ENCODE peak calls at places on chromosomes 12 and 14, in five cellular contexts. One of them, this sample, is unnamed.

GRCh38 chr12:71782007-71782406 is 27.3 kb downstream of the RAB21 start:
- DNase-seq in Caco-2: no peak
- DNase-seq in ovary: no peak
- DNase-seq in tibial artery: no peak
- DNase-seq in stomach: no peak
- DNase-seq in this sample: no peak

GRCh38 chr12:102964872-102965271 is 7.4 kb downstream of the ASCL1 start:
- DNase-seq in tibial artery: no peak
- DNase-seq in stomach: peak
- DNase-seq in Caco-2: peak
- DNase-seq in ovary: no peak
- DNase-seq in this sample: no peak

GRCh38 chr12:26696613-26697092 is 136.3 kb downstream of the ITPR2 start:
- DNase-seq in tibial artery: no peak
- DNase-seq in Caco-2: no peak
- DNase-seq in stomach: no peak
- DNase-seq in ovary: no peak
- DNase-seq in this sample: no peak

GRCh38 chr14:23640524-23641141 is 4.5 kb downstream of the DHRS2 start:
- DNase-seq in Caco-2: no peak
- DNase-seq in ovary: peak
- DNase-seq in stomach: no peak
- DNase-seq in tibial artery: peak
- DNase-seq in this sample: peak

GRCh38 chr12:69570545-69571399 is 14.5 kb upstream of the CCT2 start:
- DNase-seq in tibial artery: peak
- DNase-seq in stomach: peak
- DNase-seq in ovary: peak
- DNase-seq in Caco-2: peak
- DNase-seq in this sample: no peak

GRCh38 chr12:82359115-82359478 is 768 bp downstream of the METTL25 start:
- DNase-seq in ovary: no peak
- DNase-seq in stomach: no peak
- DNase-seq in tibial artery: no peak
- DNase-seq in Caco-2: peak
- DNase-seq in this sample: no peak

GRCh38 chr14:25116607-25117006 is 66.7 kb upstream of the STXBP6 start:
- DNase-seq in ovary: no peak
- DNase-seq in Caco-2: peak
- DNase-seq in tibial artery: no peak
- DNase-seq in stomach: no peak
- DNase-seq in this sample: no peak

GRCh38 chr12:51812871-51813270 is 35.6 kb downstream of the FIGNL2 start:
- DNase-seq in tibial artery: no peak
- DNase-seq in ovary: no peak
- DNase-seq in Caco-2: no peak
- DNase-seq in stomach: no peak
- DNase-seq in this sample: no peak

GRCh38 chr12:92539966-92540791 is 162.6 kb upstream of the PLEKHG7 start:
- DNase-seq in tibial artery: no peak
- DNase-seq in stomach: no peak
- DNase-seq in ovary: no peak
- DNase-seq in Caco-2: no peak
- DNase-seq in this sample: no peak

GRCh38 chr14:51957950-51958349 is 31.4 kb upstream of the RTRAF start:
- DNase-seq in tibial artery: no peak
- DNase-seq in Caco-2: no peak
- DNase-seq in ovary: no peak
- DNase-seq in stomach: no peak
- DNase-seq in this sample: no peak

GRCh38 chr14:105533391-105533790 is 7.0 kb downstream of the TMEM121 start:
- DNase-seq in tibial artery: no peak
- DNase-seq in Caco-2: no peak
- DNase-seq in stomach: no peak
- DNase-seq in ovary: no peak
- DNase-seq in this sample: no peak

GRCh38 chr12:15562263-15562662 is 226.9 kb downstream of the EPS8 start:
- DNase-seq in tibial artery: no peak
- DNase-seq in stomach: no peak
- DNase-seq in Caco-2: no peak
- DNase-seq in ovary: no peak
- DNase-seq in this sample: no peak

GRCh38 chr14:73723799-73724621 is 9.8 kb upstream of the PNMA1 start:
- DNase-seq in ovary: peak
- DNase-seq in stomach: peak
- DNase-seq in tibial artery: peak
- DNase-seq in Caco-2: no peak
- DNase-seq in this sample: peak

GRCh38 chr14:32028599-32028998 is 48.5 kb upstream of the ARHGAP5 start:
- DNase-seq in Caco-2: no peak
- DNase-seq in ovary: no peak
- DNase-seq in tibial artery: no peak
- DNase-seq in stomach: no peak
- DNase-seq in this sample: no peak

GRCh38 chr14:54301349-54301748 is 95.5 kb upstream of the CDKN3 start:
- DNase-seq in stomach: no peak
- DNase-seq in tibial artery: no peak
- DNase-seq in Caco-2: no peak
- DNase-seq in ovary: no peak
- DNase-seq in this sample: no peak

GRCh38 chr14:29163109-29163508 is 396.5 kb downstream of the FOXG1 start:
- DNase-seq in stomach: no peak
- DNase-seq in tibial artery: no peak
- DNase-seq in Caco-2: no peak
- DNase-seq in ovary: no peak
- DNase-seq in this sample: no peak

GRCh38 chr14:59483360-59483759 is 848 bp downstream of the L3HYPDH start:
- DNase-seq in Caco-2: peak
- DNase-seq in ovary: no peak
- DNase-seq in tibial artery: no peak
- DNase-seq in stomach: no peak
- DNase-seq in this sample: no peak

GRCh38 chr14:105430535-105430934 is 10.9 kb downstream of the MTA1 start:
- DNase-seq in ovary: peak
- DNase-seq in tibial artery: no peak
- DNase-seq in stomach: no peak
- DNase-seq in Caco-2: no peak
- DNase-seq in this sample: no peak

GRCh38 chr12:50390284-50390683 is 6.1 kb downstream of the FAM186A start:
- DNase-seq in stomach: no peak
- DNase-seq in tibial artery: no peak
- DNase-seq in Caco-2: peak
- DNase-seq in ovary: no peak
- DNase-seq in this sample: no peak

GRCh38 chr12:110578522-110579238 is 4.4 kb downstream of the PPTC7 start:
- DNase-seq in ovary: no peak
- DNase-seq in Caco-2: no peak
- DNase-seq in tibial artery: no peak
- DNase-seq in stomach: no peak
- DNase-seq in this sample: no peak

GRCh38 chr14:100076133-100076532 is 10.9 kb downstream of the EVL start:
- DNase-seq in ovary: no peak
- DNase-seq in Caco-2: peak
- DNase-seq in tibial artery: peak
- DNase-seq in stomach: no peak
- DNase-seq in this sample: no peak

GRCh38 chr12:54405573-54405972 is 13.5 kb downstream of the ITGA5 start:
- DNase-seq in stomach: no peak
- DNase-seq in ovary: no peak
- DNase-seq in tibial artery: no peak
- DNase-seq in Caco-2: no peak
- DNase-seq in this sample: no peak

GRCh38 chr14:61140872-61141271 is 140.3 kb downstream of the TMEM30B start:
- DNase-seq in Caco-2: no peak
- DNase-seq in stomach: no peak
- DNase-seq in ovary: no peak
- DNase-seq in tibial artery: no peak
- DNase-seq in this sample: no peak

GRCh38 chr12:115801826-115802225 is 475.7 kb downstream of the MED13L start:
- DNase-seq in stomach: no peak
- DNase-seq in ovary: no peak
- DNase-seq in tibial artery: no peak
- DNase-seq in Caco-2: no peak
- DNase-seq in this sample: no peak

GRCh38 chr12:106917503-106917902 is 38.2 kb upstream of the TMEM263 start:
- DNase-seq in Caco-2: no peak
- DNase-seq in stomach: no peak
- DNase-seq in tibial artery: no peak
- DNase-seq in ovary: no peak
- DNase-seq in this sample: no peak

GRCh38 chr12:106914796-106915634 is 40.7 kb upstream of the TMEM263 start:
- DNase-seq in stomach: no peak
- DNase-seq in tibial artery: no peak
- DNase-seq in Caco-2: no peak
- DNase-seq in ovary: no peak
- DNase-seq in this sample: no peak

GRCh38 chr12:106915635-106916026 is 40.1 kb upstream of the TMEM263 start:
- DNase-seq in ovary: no peak
- DNase-seq in stomach: no peak
- DNase-seq in Caco-2: no peak
- DNase-seq in tibial artery: no peak
- DNase-seq in this sample: no peak

GRCh38 chr12:106919910-106920544 is 35.7 kb upstream of the TMEM263 start:
- DNase-seq in stomach: no peak
- DNase-seq in Caco-2: peak
- DNase-seq in tibial artery: no peak
- DNase-seq in ovary: peak
- DNase-seq in this sample: peak

GRCh38 chr12:106918746-106919145 is 37.0 kb upstream of the TMEM263 start:
- DNase-seq in tibial artery: no peak
- DNase-seq in stomach: no peak
- DNase-seq in Caco-2: peak
- DNase-seq in ovary: no peak
- DNase-seq in this sample: no peak
- TF ChIP-seq CTCF in tibial artery: no peak
- TF ChIP-seq CTCF in stomach: no peak
- TF ChIP-seq CTCF in Caco-2: peak
- TF ChIP-seq CTCF in ovary: no peak
- TF ChIP-seq CTCF in this sample: peak

DNA sequence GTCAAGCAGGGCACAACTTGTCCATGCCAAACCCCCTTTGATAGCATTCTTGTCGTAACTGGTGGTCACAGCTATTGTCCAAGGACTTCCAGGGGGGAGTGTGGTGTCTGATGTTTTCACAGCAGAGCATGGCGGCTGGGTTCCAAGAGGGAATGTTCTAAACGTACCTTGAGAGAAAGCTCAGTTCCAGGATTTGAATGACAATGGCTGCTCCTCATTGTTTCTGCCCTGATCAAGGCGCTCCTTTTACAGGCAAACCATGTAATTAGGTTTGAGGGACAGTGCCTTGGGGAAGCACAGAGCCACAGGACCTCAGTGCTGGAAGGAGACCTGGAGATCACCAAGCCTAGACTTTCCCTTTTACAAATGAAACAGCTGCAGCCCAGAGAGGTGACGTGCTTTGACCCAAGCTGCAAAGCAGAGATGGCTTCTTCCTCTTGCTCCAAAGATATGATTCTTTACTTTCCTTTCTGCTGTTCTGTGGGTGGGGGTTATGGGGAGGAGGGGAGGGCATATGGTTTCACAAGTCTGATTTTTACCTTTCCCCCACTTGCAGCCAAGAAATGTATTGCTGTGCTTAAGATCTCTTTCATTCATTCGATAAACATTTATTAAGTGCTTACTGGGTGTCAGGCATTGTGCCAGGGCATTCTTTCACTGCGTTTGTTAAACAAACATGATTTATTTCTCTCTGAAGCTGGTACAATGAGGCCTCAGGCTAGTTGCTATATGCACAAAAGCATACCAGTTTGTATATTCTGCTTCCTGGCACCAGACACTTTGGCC is 172.8 kb downstream of the KTN1 start:
- DNase-seq in tibial artery: no peak
- DNase-seq in stomach: peak
- DNase-seq in Caco-2: no peak
- DNase-seq in ovary: no peak
- DNase-seq in this sample: peak
- H3K4me3 ChIP-seq in tibial artery: no peak
- H3K4me3 ChIP-seq in stomach: no peak
- H3K4me3 ChIP-seq in Caco-2: no peak
- H3K4me3 ChIP-seq in ovary: no peak
- H3K4me3 ChIP-seq in this sample: no peak

GRCh38 chr14:75064205-75064567 is 362 bp upstream of the ACYP1 start:
- DNase-seq in Caco-2: no peak
- DNase-seq in stomach: no peak
- DNase-seq in tibial artery: no peak
- DNase-seq in ovary: no peak
- DNase-seq in this sample: no peak

GRCh38 chr14:75060420-75060819 is 3.4 kb downstream of the ACYP1 start:
- DNase-seq in ovary: no peak
- DNase-seq in Caco-2: no peak
- DNase-seq in stomach: no peak
- DNase-seq in tibial artery: no peak
- DNase-seq in this sample: no peak

GRCh38 chr14:75063013-75063412 is 811 bp downstream of the ACYP1 start:
- DNase-seq in Caco-2: no peak
- DNase-seq in stomach: no peak
- DNase-seq in tibial artery: no peak
- DNase-seq in ovary: no peak
- DNase-seq in this sample: no peak

GRCh38 chr14:75063491-75064204 is at the start of gene ACYP1:
- DNase-seq in ovary: peak
- DNase-seq in tibial artery: peak
- DNase-seq in stomach: peak
- DNase-seq in Caco-2: peak
- DNase-seq in this sample: peak

DNA sequence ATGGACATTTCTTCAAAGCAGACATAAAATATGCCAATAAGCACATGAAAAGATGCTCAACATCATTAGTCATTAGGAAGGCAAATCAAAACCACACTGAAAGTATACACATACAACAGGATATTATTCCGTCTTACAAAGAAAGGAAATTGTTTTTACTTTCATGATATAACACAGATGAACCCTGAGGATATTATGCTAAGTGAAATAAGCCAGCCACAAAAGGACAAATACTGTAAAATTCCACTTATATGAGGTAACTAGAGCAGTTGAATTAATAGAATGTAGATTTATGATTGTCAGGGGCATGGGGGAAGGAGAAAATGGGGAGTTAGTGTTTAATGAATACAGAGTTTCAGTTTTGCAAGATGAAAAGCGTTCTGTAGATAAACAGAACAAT is 4.2 kb downstream of the ACYP1 start:
- DNase-seq in tibial artery: no peak
- DNase-seq in ovary: no peak
- DNase-seq in Caco-2: no peak
- DNase-seq in stomach: no peak
- DNase-seq in this sample: no peak
- TF ChIP-seq CTCF in tibial artery: no peak
- TF ChIP-seq CTCF in ovary: no peak
- TF ChIP-seq CTCF in Caco-2: no peak
- TF ChIP-seq CTCF in stomach: no peak
- TF ChIP-seq CTCF in this sample: no peak

GRCh38 chr12:94761559-94761958 is 111.2 kb upstream of the TMCC3 start:
- DNase-seq in ovary: no peak
- DNase-seq in tibial artery: no peak
- DNase-seq in Caco-2: no peak
- DNase-seq in stomach: no peak
- DNase-seq in this sample: no peak
- H3K4me3 ChIP-seq in ovary: no peak
- H3K4me3 ChIP-seq in tibial artery: no peak
- H3K4me3 ChIP-seq in Caco-2: no peak
- H3K4me3 ChIP-seq in stomach: no peak
- H3K4me3 ChIP-seq in this sample: no peak

GRCh38 chr14:42200951-42201350 is 594.3 kb downstream of the LRFN5 start:
- DNase-seq in tibial artery: no peak
- DNase-seq in stomach: no peak
- DNase-seq in ovary: no peak
- DNase-seq in Caco-2: no peak
- DNase-seq in this sample: no peak
- TF ChIP-seq CTCF in tibial artery: no peak
- TF ChIP-seq CTCF in stomach: no peak
- TF ChIP-seq CTCF in ovary: no peak
- TF ChIP-seq CTCF in Caco-2: no peak
- TF ChIP-seq CTCF in this sample: no peak

This sample was measured in LNCaP clone FGC.